ENCODE peak calls at places on chromosomes 16 and 17, in five cellular contexts. E is GM12878, T is H1, Q is HepG2, R is NT2/D1. N is an unnamed sample.

GRCh38 chr16:83917152-83918120 is 18.5 kb downstream of the MLYCD start:
- DNase-seq in R (no peak), T (no peak), E (no peak), Q (no peak), N (no peak)

GRCh38 chr17:44918006-44918405 is 2.7 kb upstream of the GFAP start:
- DNase-seq in R (no peak), Q (no peak), E (no peak), T (no peak), N (no peak)

GRCh38 chr17:48597775-48598631 is 4.4 kb upstream of the HOXB5 start:
- DNase-seq in E (no peak), T (no peak), R (no peak), Q (no peak), N (peak)

GRCh38 chr17:81366648-81367047 is 28.6 kb upstream of the BAHCC1 start:
- DNase-seq in Q (no peak), E (no peak), T (no peak), R (no peak), N (no peak)

GRCh38 chr17:78383725-78384471 is 5.4 kb downstream of the PGS1 start:
- DNase-seq in R (no peak), Q (no peak), E (peak), T (no peak), N (no peak)

GRCh38 chr16:31473300-31474052 is 1.5 kb downstream of the TGFB1I1 start:
- DNase-seq in E (no peak), Q (no peak), T (no peak), R (no peak), N (no peak)

GRCh38 chr16:27355610-27356009 is 41.8 kb downstream of the IL4R start:
- DNase-seq in T (peak), Q (peak), R (peak), E (no peak), N (peak)

GRCh38 chr16:4212934-4213296 is 29.0 kb downstream of the SRL start:
- DNase-seq in E (no peak), Q (peak), R (no peak), T (no peak), N (no peak)

GRCh38 chr17:81821603-81822311 is 11.3 kb downstream of the MCRIP1 start:
- DNase-seq in E (no peak), Q (peak), R (no peak), T (peak), N (peak)

GRCh38 chr16:79601092-79601977 is 798 bp upstream of the MAF start:
- DNase-seq in R (no peak), T (no peak), Q (peak), E (no peak), N (no peak)

GRCh38 chr16:67881557-67882220 is 3.0 kb upstream of the NRN1L start:
- DNase-seq in R (no peak), T (no peak), E (no peak), Q (no peak), N (no peak)

GRCh38 chr16:4601317-4602186 is 13.1 kb downstream of the UBALD1 start:
- DNase-seq in R (no peak), E (no peak), Q (no peak), T (no peak), N (no peak)

GRCh38 chr16:71676236-71676635 is 48.3 kb downstream of the PHLPP2 start:
- DNase-seq in E (no peak), Q (no peak), R (no peak), T (no peak), N (no peak)

GRCh38 chr16:26019406-26019805 is 327.6 kb downstream of the HS3ST4 start:
- DNase-seq in Q (no peak), T (no peak), E (no peak), R (no peak), N (no peak)

GRCh38 chr16:47753620-47754019 is 292.5 kb downstream of the PHKB start:
- DNase-seq in R (no peak), Q (no peak), T (no peak), E (no peak), N (no peak)

GRCh38 chr17:71383111-71383510 is 737.7 kb upstream of the SOX9 start:
- DNase-seq in E (no peak), R (no peak), Q (no peak), T (no peak), N (no peak)

GRCh38 chr17:66268247-66268927 is 34.0 kb upstream of the PRKCA start:
- DNase-seq in T (no peak), E (no peak), Q (no peak), R (no peak), N (no peak)

GRCh38 chr16:61836804-61837398 is 199.3 kb downstream of the CDH8 start:
- DNase-seq in E (no peak), R (peak), Q (no peak), T (no peak), N (no peak)

GRCh38 chr17:50953831-50954601 is 87.9 kb upstream of the TOB1 start:
- DNase-seq in Q (no peak), E (no peak), R (no peak), T (no peak), N (peak)

GRCh38 chr16:66578596-66579531 is at the start of gene CMTM2:
- DNase-seq in Q (no peak), T (peak), E (no peak), R (no peak), N (no peak)

DNA sequence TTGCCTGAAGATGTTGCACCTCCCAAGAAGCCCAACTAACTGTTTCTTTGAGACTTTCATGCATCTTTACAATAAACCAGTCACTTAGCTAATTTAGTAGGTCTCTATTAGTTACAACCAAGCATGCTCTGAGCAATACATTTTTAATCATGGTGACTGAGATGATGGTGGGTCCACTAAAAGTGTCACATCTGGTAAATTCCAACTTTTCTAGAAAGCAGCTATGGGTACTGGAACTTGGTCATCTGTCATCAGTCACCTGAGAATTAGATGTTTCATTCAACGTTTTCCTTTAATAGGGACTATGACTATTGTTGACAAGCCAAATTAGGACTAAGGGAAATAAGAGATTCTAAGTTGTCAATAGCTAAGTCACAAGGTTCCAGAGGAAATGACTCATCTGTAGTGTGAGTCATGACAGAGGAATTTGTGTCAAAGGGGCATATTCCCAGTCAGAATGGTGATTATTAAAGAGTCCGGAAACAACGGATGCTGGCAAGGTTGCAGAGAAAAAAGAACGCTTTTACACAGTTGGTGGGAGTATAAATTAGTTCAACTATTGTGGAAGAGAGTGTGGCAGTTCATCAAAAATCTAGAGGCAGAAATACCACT is 239.6 kb downstream of the CHD9NB start:
- DNase-seq in R (no peak), T (no peak), E (no peak), Q (peak), N (no peak)
- TF ChIP-seq SUZ12 in R (no peak), T (no peak), E (no peak), Q (no peak), N (no peak)

DNA sequence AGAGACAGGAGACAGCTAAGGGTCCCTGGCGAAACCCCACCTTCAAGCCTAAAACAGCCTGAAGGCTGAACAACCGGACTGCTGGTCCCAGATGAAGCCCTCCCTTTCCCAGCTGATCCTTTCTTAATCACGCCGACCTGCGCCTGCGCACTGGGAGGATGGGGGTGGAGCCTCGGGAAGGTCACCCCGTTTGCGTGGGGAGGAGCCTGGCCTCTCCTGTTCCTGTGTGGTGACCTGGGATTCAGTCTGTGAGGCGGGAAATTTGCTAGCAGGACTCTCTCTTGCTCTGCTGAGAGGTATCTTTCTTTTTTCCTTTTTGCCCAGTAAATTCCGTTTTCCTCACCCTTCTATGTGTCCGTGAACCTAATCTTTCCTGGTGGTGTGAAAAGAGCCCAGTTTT is 9.6 kb downstream of the FAM20A start:
- DNase-seq in T (peak), Q (no peak), E (no peak), R (no peak), N (no peak)
- TF ChIP-seq SUZ12 in T (no peak), Q (no peak), E (no peak), R (no peak), N (no peak)

GRCh38 chr17:64532409-64532808 is 25.6 kb downstream of the CEP95 start:
- DNase-seq in R (no peak), T (no peak), E (no peak), Q (no peak), N (no peak)

GRCh38 chr17:64533784-64534183 is 27.0 kb downstream of the CEP95 start:
- DNase-seq in R (no peak), E (no peak), T (no peak), Q (no peak), N (no peak)

GRCh38 chr17:64531955-64532371 is 25.2 kb downstream of the CEP95 start:
- DNase-seq in T (no peak), Q (no peak), E (no peak), R (no peak), N (no peak)

GRCh38 chr17:64535357-64535756 is 28.6 kb downstream of the CEP95 start:
- DNase-seq in E (no peak), T (no peak), Q (no peak), R (no peak), N (no peak)

DNA sequence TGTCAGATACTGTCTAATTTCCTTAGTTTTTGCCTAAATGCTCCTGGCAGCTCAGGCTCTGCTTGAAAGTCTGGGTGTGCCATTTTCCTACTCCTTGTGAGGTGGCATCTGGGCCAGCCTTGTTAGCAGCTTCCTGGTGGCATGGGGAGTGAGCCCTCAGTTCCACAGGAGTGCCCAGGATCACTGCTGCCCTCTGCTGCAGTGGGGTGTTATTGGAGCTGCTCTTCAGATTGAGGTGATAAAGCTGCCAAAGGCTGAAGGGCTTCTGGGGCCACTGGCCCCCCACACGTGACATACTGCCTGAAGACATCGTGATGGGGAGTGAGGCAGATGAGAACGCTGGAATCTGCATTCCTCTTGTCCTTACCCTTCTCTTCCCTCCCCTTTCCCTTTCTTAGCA is 27.4 kb downstream of the CEP95 start:
- DNase-seq in T (no peak), R (no peak), Q (no peak), E (no peak), N (no peak)
- TF ChIP-seq SUZ12 in T (no peak), R (no peak), Q (no peak), E (no peak), N (no peak)

GRCh38 chr17:34797724-34798123 is 163.5 kb downstream of the CCT6B start:
- DNase-seq in R (peak), Q (peak), T (peak), E (no peak), N (peak)
- TF ChIP-seq SUZ12 in R (no peak), Q (no peak), T (no peak), E (no peak), N (no peak)

GRCh38 chr16:12801511-12802042 is 2.1 kb downstream of the CPPED1 start:
- DNase-seq in R (no peak), T (no peak), E (peak), Q (peak), N (no peak)
- TF ChIP-seq SUZ12 in R (no peak), T (no peak), E (no peak), Q (no peak), N (no peak)